ENCODE peak calls at places on chromosomes 16 and 17, in seven cellular contexts. One of them, this sample, is unnamed.

GRCh38 chr17:20896153-20896649 is 146.6 kb downstream of the USP22 start:
- DNase-seq in stimulated activated CD4-positive, alpha-beta T cell treated with anti-CD3 and anti-CD28 coated beads, TNF-alpha, amount 100 ng/mL, for 48 hours: no peak
- DNase-seq in KG1: no peak
- DNase-seq in activated CD8-positive, alpha-beta memory T cell treated with anti-CD3 and anti-CD28 coated beads, Interleukin-2, amount 50 U/mL, for 48 hours: peak
- DNase-seq in NCI-H1436 treated with DMSO at 0.1 percent for 48 hours: no peak
- DNase-seq in EL: peak
- DNase-seq in CD4-positive, alpha-beta memory T cell: no peak
- DNase-seq in this sample: no peak

GRCh38 chr17:48429638-48430586 is at the start of gene SKAP1:
- DNase-seq in KG1: no peak
- DNase-seq in EL: no peak
- DNase-seq in activated CD8-positive, alpha-beta memory T cell treated with anti-CD3 and anti-CD28 coated beads, Interleukin-2, amount 50 U/mL, for 48 hours: peak
- DNase-seq in CD4-positive, alpha-beta memory T cell: peak
- DNase-seq in stimulated activated CD4-positive, alpha-beta T cell treated with anti-CD3 and anti-CD28 coated beads, TNF-alpha, amount 100 ng/mL, for 48 hours: no peak
- DNase-seq in NCI-H1436 treated with DMSO at 0.1 percent for 48 hours: no peak
- DNase-seq in this sample: no peak

GRCh38 chr17:73433501-73433900 is 121.7 kb upstream of the CDC42EP4 start:
- DNase-seq in stimulated activated CD4-positive, alpha-beta T cell treated with anti-CD3 and anti-CD28 coated beads, TNF-alpha, amount 100 ng/mL, for 48 hours: no peak
- DNase-seq in EL: no peak
- DNase-seq in NCI-H1436 treated with DMSO at 0.1 percent for 48 hours: no peak
- DNase-seq in CD4-positive, alpha-beta memory T cell: no peak
- DNase-seq in activated CD8-positive, alpha-beta memory T cell treated with anti-CD3 and anti-CD28 coated beads, Interleukin-2, amount 50 U/mL, for 48 hours: no peak
- DNase-seq in KG1: no peak
- DNase-seq in this sample: no peak

GRCh38 chr16:2194852-2195315 is 1.5 kb downstream of the CASKIN1 start:
- DNase-seq in CD4-positive, alpha-beta memory T cell: peak
- DNase-seq in KG1: no peak
- DNase-seq in EL: peak
- DNase-seq in stimulated activated CD4-positive, alpha-beta T cell treated with anti-CD3 and anti-CD28 coated beads, TNF-alpha, amount 100 ng/mL, for 48 hours: no peak
- DNase-seq in activated CD8-positive, alpha-beta memory T cell treated with anti-CD3 and anti-CD28 coated beads, Interleukin-2, amount 50 U/mL, for 48 hours: no peak
- DNase-seq in NCI-H1436 treated with DMSO at 0.1 percent for 48 hours: no peak
- DNase-seq in this sample: peak

GRCh38 chr17:65170839-65171238 is 33.7 kb downstream of the RGS9 start:
- DNase-seq in EL: no peak
- DNase-seq in CD4-positive, alpha-beta memory T cell: no peak
- DNase-seq in NCI-H1436 treated with DMSO at 0.1 percent for 48 hours: no peak
- DNase-seq in stimulated activated CD4-positive, alpha-beta T cell treated with anti-CD3 and anti-CD28 coated beads, TNF-alpha, amount 100 ng/mL, for 48 hours: no peak
- DNase-seq in KG1: no peak
- DNase-seq in activated CD8-positive, alpha-beta memory T cell treated with anti-CD3 and anti-CD28 coated beads, Interleukin-2, amount 50 U/mL, for 48 hours: no peak
- DNase-seq in this sample: no peak

GRCh38 chr17:43025766-43026537 is 921 bp downstream of the RND2 start:
- DNase-seq in KG1: no peak
- DNase-seq in stimulated activated CD4-positive, alpha-beta T cell treated with anti-CD3 and anti-CD28 coated beads, TNF-alpha, amount 100 ng/mL, for 48 hours: no peak
- DNase-seq in CD4-positive, alpha-beta memory T cell: no peak
- DNase-seq in NCI-H1436 treated with DMSO at 0.1 percent for 48 hours: no peak
- DNase-seq in EL: no peak
- DNase-seq in activated CD8-positive, alpha-beta memory T cell treated with anti-CD3 and anti-CD28 coated beads, Interleukin-2, amount 50 U/mL, for 48 hours: no peak
- DNase-seq in this sample: no peak

GRCh38 chr17:29593546-29594440 is 861 bp downstream of the ANKRD13B start:
- DNase-seq in activated CD8-positive, alpha-beta memory T cell treated with anti-CD3 and anti-CD28 coated beads, Interleukin-2, amount 50 U/mL, for 48 hours: no peak
- DNase-seq in NCI-H1436 treated with DMSO at 0.1 percent for 48 hours: no peak
- DNase-seq in stimulated activated CD4-positive, alpha-beta T cell treated with anti-CD3 and anti-CD28 coated beads, TNF-alpha, amount 100 ng/mL, for 48 hours: no peak
- DNase-seq in EL: peak
- DNase-seq in KG1: peak
- DNase-seq in CD4-positive, alpha-beta memory T cell: no peak
- DNase-seq in this sample: no peak

GRCh38 chr17:2198917-2199316 is 104.7 kb downstream of the SMG6 start:
- DNase-seq in activated CD8-positive, alpha-beta memory T cell treated with anti-CD3 and anti-CD28 coated beads, Interleukin-2, amount 50 U/mL, for 48 hours: no peak
- DNase-seq in NCI-H1436 treated with DMSO at 0.1 percent for 48 hours: no peak
- DNase-seq in stimulated activated CD4-positive, alpha-beta T cell treated with anti-CD3 and anti-CD28 coated beads, TNF-alpha, amount 100 ng/mL, for 48 hours: no peak
- DNase-seq in EL: peak
- DNase-seq in KG1: no peak
- DNase-seq in CD4-positive, alpha-beta memory T cell: no peak
- DNase-seq in this sample: no peak

GRCh38 chr16:75011634-75012307 is 12.9 kb downstream of the ZNRF1 start:
- DNase-seq in activated CD8-positive, alpha-beta memory T cell treated with anti-CD3 and anti-CD28 coated beads, Interleukin-2, amount 50 U/mL, for 48 hours: peak
- DNase-seq in EL: peak
- DNase-seq in NCI-H1436 treated with DMSO at 0.1 percent for 48 hours: no peak
- DNase-seq in CD4-positive, alpha-beta memory T cell: peak
- DNase-seq in stimulated activated CD4-positive, alpha-beta T cell treated with anti-CD3 and anti-CD28 coated beads, TNF-alpha, amount 100 ng/mL, for 48 hours: no peak
- DNase-seq in KG1: no peak
- DNase-seq in this sample: no peak